ENCODE peak calls at places on chromosomes 1 and 21, in four cellular contexts. One of them, this sample, is unnamed.

GRCh38 chr1:113540328-113540727 is 150.0 kb downstream of the MAGI3 start:
- DNase-seq in A549: no peak
- DNase-seq in lower lobe of right lung: no peak
- DNase-seq in AG09309: no peak
- DNase-seq in this sample: no peak

GRCh38 chr1:222889445-222889844 is 74.6 kb downstream of the DISP1 start:
- DNase-seq in AG09309: no peak
- DNase-seq in A549: no peak
- DNase-seq in lower lobe of right lung: no peak
- DNase-seq in this sample: no peak

GRCh38 chr1:3439346-3439745 is 15.1 kb upstream of the ARHGEF16 start:
- DNase-seq in lower lobe of right lung: no peak
- DNase-seq in AG09309: no peak
- DNase-seq in A549: no peak
- DNase-seq in this sample: no peak

GRCh38 chr1:204709960-204710912 is 24.7 kb upstream of the LRRN2 start:
- DNase-seq in AG09309: no peak
- DNase-seq in lower lobe of right lung: no peak
- DNase-seq in A549: no peak
- DNase-seq in this sample: peak; percentile 12

GRCh38 chr21:36757246-36757645 is 58.3 kb downstream of the SIM2 start:
- DNase-seq in lower lobe of right lung: no peak
- DNase-seq in A549: no peak
- DNase-seq in AG09309: no peak
- DNase-seq in this sample: no peak

GRCh38 chr1:16986596-16987361 is 6.4 kb upstream of the MFAP2 start:
- DNase-seq in A549: no peak
- DNase-seq in AG09309: no peak
- DNase-seq in lower lobe of right lung: no peak
- DNase-seq in this sample: no peak

GRCh38 chr1:213657040-213657439 is 330.7 kb upstream of the PROX1 start:
- DNase-seq in A549: no peak
- DNase-seq in lower lobe of right lung: no peak
- DNase-seq in AG09309: no peak
- DNase-seq in this sample: no peak

GRCh38 chr1:218345673-218346390 is 696 bp downstream of the TGFB2 start:
- DNase-seq in lower lobe of right lung: peak; percentile 73
- DNase-seq in AG09309: no peak
- DNase-seq in A549: peak; percentile 83
- DNase-seq in this sample: peak; percentile 56

GRCh38 chr1:226979517-226980121 is 39.5 kb downstream of the COQ8A start:
- DNase-seq in A549: no peak
- DNase-seq in lower lobe of right lung: no peak
- DNase-seq in AG09309: no peak
- DNase-seq in this sample: no peak

GRCh38 chr1:55912438-55912837 is 666.9 kb downstream of the PLPP3 start:
- DNase-seq in lower lobe of right lung: no peak
- DNase-seq in A549: no peak
- DNase-seq in AG09309: no peak
- DNase-seq in this sample: no peak

GRCh38 chr1:6612641-6613360 is 730 bp upstream of the PHF13 start:
- DNase-seq in lower lobe of right lung: peak; percentile 74
- DNase-seq in A549: peak; percentile 38
- DNase-seq in AG09309: no peak
- DNase-seq in this sample: peak; percentile 60

GRCh38 chr1:73644198-73644597 is 553.8 kb downstream of the LRRIQ3 start:
- DNase-seq in A549: no peak
- DNase-seq in lower lobe of right lung: no peak
- DNase-seq in AG09309: no peak
- DNase-seq in this sample: no peak

GRCh38 chr1:22524481-22524880 is 38.8 kb upstream of the EPHA8 start:
- DNase-seq in AG09309: no peak
- DNase-seq in lower lobe of right lung: no peak
- DNase-seq in A549: no peak
- DNase-seq in this sample: no peak

GRCh38 chr1:43885311-43885801 is 48.2 kb upstream of the ARTN start:
- DNase-seq in A549: no peak
- DNase-seq in lower lobe of right lung: no peak
- DNase-seq in AG09309: no peak
- DNase-seq in this sample: peak; percentile 15

GRCh38 chr1:145859491-145860159 is 744 bp upstream of the PIAS3 start:
- DNase-seq in AG09309: peak; percentile 45
- DNase-seq in A549: peak; percentile 82
- DNase-seq in lower lobe of right lung: peak; percentile 93
- DNase-seq in this sample: peak; percentile 96

GRCh38 chr1:36882536-36883285 is 151.6 kb downstream of the GRIK3 start:
- DNase-seq in AG09309: no peak
- DNase-seq in lower lobe of right lung: no peak
- DNase-seq in A549: no peak
- DNase-seq in this sample: no peak